ENCODE peak calls at places on chromosomes 5 and 9, in ten cellular contexts. I is ACHN; U is thoracic aorta; Z is H9; P is HS-5; O is G401; K is activated CD4-positive, alpha-beta T cell treated with anti-CD3 and anti-CD28 coated beads, Interleukin-2, amount 50 U/mL, for 48 hours; C is A549; N is putamen; X is GM03348. B is an unnamed sample.

GRCh38 chr9:104783588-104783987 is 19.7 kb downstream of the NIPSNAP3B start:
- DNase-seq in X (no peak), K (no peak), N (no peak), P (no peak), U (no peak), C (no peak), Z (no peak), O (no peak), I (no peak), B (no peak)

GRCh38 chr5:72015103-72015548 is 92.1 kb upstream of the MAP1B start:
- DNase-seq in Z (no peak), X (no peak), P (no peak), I (peak; percentile 24), C (peak; percentile 83), U (no peak), O (peak; percentile 87), K (peak; percentile 12), N (peak; percentile 92), B (peak; percentile 39)

GRCh38 chr5:171226096-171226495 is 83.0 kb upstream of the TLX3 start:
- DNase-seq in Z (no peak), P (no peak), X (no peak), N (no peak), U (no peak), C (no peak), O (peak; percentile 11), K (no peak), I (no peak), B (no peak)

GRCh38 chr9:136207616-136208015 is 2.7 kb upstream of the LHX3 start:
- DNase-seq in P (no peak), N (no peak), Z (no peak), O (no peak), K (no peak), I (no peak), X (no peak), U (no peak), C (no peak), B (no peak)

GRCh38 chr5:144122641-144123040 is 47.8 kb downstream of the YIPF5 start:
- DNase-seq in I (no peak), X (no peak), O (no peak), K (no peak), C (no peak), Z (no peak), U (no peak), P (no peak), N (no peak), B (no peak)

GRCh38 chr9:136570191-136570845 is 24.5 kb upstream of the NOTCH1 start:
- DNase-seq in U (no peak), K (no peak), Z (no peak), I (no peak), C (no peak), O (no peak), P (no peak), X (no peak), N (no peak), B (no peak)

GRCh38 chr9:89444212-89444611 is 53.7 kb downstream of the SEMA4D start:
- DNase-seq in I (no peak), K (peak; percentile 56), P (no peak), Z (no peak), U (no peak), X (no peak), O (no peak), N (no peak), C (no peak), B (no peak)

GRCh38 chr9:7799934-7800285 is 332 bp upstream of the DMAC1 start:
- DNase-seq in Z (no peak), P (no peak), U (no peak), O (no peak), C (no peak), I (no peak), X (no peak), N (no peak), K (no peak), B (no peak)

GRCh38 chr5:53362521-53362941 is 117.9 kb upstream of the FST start:
- DNase-seq in Z (no peak), N (no peak), O (no peak), P (peak; percentile 100), I (no peak), U (peak; percentile 30), K (no peak), C (peak; percentile 81), X (peak; percentile 74), B (no peak)

GRCh38 chr5:78755822-78756429 is 107.4 kb upstream of the LHFPL2 start:
- DNase-seq in C (no peak), X (peak; percentile 56), P (no peak), O (peak; percentile 45), I (no peak), N (no peak), Z (no peak), U (no peak), K (no peak), B (no peak)

GRCh38 chr5:177194278-177194677 is 60.7 kb downstream of the NSD1 start:
- DNase-seq in O (no peak), X (peak; percentile 63), K (no peak), P (peak; percentile 98), N (peak; percentile 35), I (peak; percentile 96), C (peak; percentile 82), Z (no peak), U (peak; percentile 13), B (no peak)

GRCh38 chr5:158423623-158424200 is 564.8 kb upstream of the CLINT1 start:
- DNase-seq in Z (no peak), N (no peak), I (no peak), U (no peak), O (no peak), K (no peak), C (no peak), X (no peak), P (no peak), B (no peak)

GRCh38 chr5:2206244-2207108 is 323.8 kb upstream of the IRX4 start:
- DNase-seq in X (no peak), Z (no peak), I (no peak), N (no peak), U (no peak), O (no peak), K (no peak), C (no peak), P (no peak), B (no peak)

GRCh38 chr5:142716963-142717362 is 31.1 kb upstream of the FGF1 start:
- DNase-seq in N (peak; percentile 68), I (peak; percentile 64), K (peak; percentile 28), Z (peak; percentile 82), P (no peak), C (peak; percentile 73), X (peak; percentile 76), O (peak; percentile 81), U (no peak), B (no peak)

GRCh38 chr9:16321461-16322119 is 548.9 kb downstream of the BNC2 start:
- DNase-seq in K (no peak), I (no peak), Z (peak; percentile 17), N (no peak), U (peak; percentile 44), C (peak; percentile 39), O (no peak), X (peak; percentile 75), P (no peak), B (no peak)

GRCh38 chr5:9733456-9733855 is 103.3 kb upstream of the TAS2R1 start:
- DNase-seq in C (no peak), I (no peak), U (no peak), O (peak; percentile 27), Z (no peak), K (no peak), P (no peak), X (peak; percentile 36), N (no peak), B (no peak)

GRCh38 chr9:123365287-123365880 is 9.4 kb downstream of the CRB2 start:
- DNase-seq in X (no peak), U (no peak), Z (peak; percentile 76), K (no peak), C (peak; percentile 44), O (no peak), P (no peak), N (no peak), I (peak; percentile 18), B (no peak)

GRCh38 chr5:135271533-135272310 is 127.3 kb downstream of the MACROH2A1 start:
- DNase-seq in C (no peak), O (no peak), N (no peak), K (no peak), U (no peak), P (no peak), X (peak; percentile 45), I (no peak), Z (no peak), B (no peak)

GRCh38 chr5:142499591-142500384 is 175.0 kb upstream of the SPRY4 start:
- DNase-seq in N (no peak), K (no peak), X (no peak), O (peak; percentile 11), C (no peak), I (peak; percentile 91), U (no peak), P (no peak), Z (no peak), B (peak; percentile 81)

GRCh38 chr5:106167766-106168165 is 1503.0 kb downstream of the EFNA5 start:
- DNase-seq in K (no peak), C (no peak), U (no peak), X (no peak), Z (no peak), N (no peak), I (no peak), O (no peak), P (no peak), B (no peak)

GRCh38 chr5:178234753-178235599 is 2.4 kb upstream of the PHYKPL start:
- DNase-seq in X (peak; percentile 84), K (peak; percentile 83), U (no peak), Z (peak; percentile 85), C (peak; percentile 66), O (peak; percentile 70), N (peak; percentile 52), I (peak; percentile 67), P (no peak), B (peak; percentile 76)

GRCh38 chr5:151097081-151097480 is 16.2 kb upstream of the TNIP1 start:
- DNase-seq in Z (no peak), O (no peak), X (no peak), K (no peak), N (no peak), P (no peak), U (no peak), C (no peak), I (no peak), B (no peak)